ENCODE peak calls at places on chromosomes 6 and 20, in five cellular contexts. K, N, T, F and D are unnamed samples.

GRCh38 chr6:137764464-137764863 is 102.6 kb upstream of the TNFAIP3 start:
- DNase-seq in F (no peak), N (peak), T (no peak), K (peak), D (no peak)

GRCh38 chr6:106334646-106335448 is 9.3 kb upstream of the ATG5 start:
- DNase-seq in K (peak), F (peak), T (peak), N (peak), D (peak)

GRCh38 chr6:145668844-145669243 is 66.5 kb downstream of the EPM2A start:
- DNase-seq in N (no peak), F (no peak), K (no peak), T (no peak), D (no peak)

GRCh38 chr20:57570145-57570850 is 9.4 kb downstream of the PCK1 start:
- DNase-seq in K (no peak), N (no peak), T (no peak), F (no peak), D (no peak)

GRCh38 chr20:31663838-31664695 is 26.4 kb downstream of the COX4I2 start:
- DNase-seq in F (no peak), T (no peak), K (no peak), N (peak), D (no peak)

GRCh38 chr20:57210911-57211280 is 55.5 kb downstream of the BMP7 start:
- DNase-seq in F (no peak), N (no peak), T (no peak), K (no peak), D (no peak)

GRCh38 chr20:43915209-43916072 is 789 bp downstream of the TOX2 start:
- DNase-seq in N (no peak), K (peak), F (no peak), T (no peak), D (peak)

GRCh38 chr6:122995930-122996796 is at the start of gene CLVS2:
- DNase-seq in T (no peak), K (peak), N (no peak), F (no peak), D (peak)

GRCh38 chr20:63052571-63053429 is 46.0 kb upstream of the BHLHE23 start:
- DNase-seq in N (no peak), K (peak), F (no peak), T (no peak), D (peak)

GRCh38 chr6:13913226-13914001 is 11.3 kb upstream of the RNF182 start:
- DNase-seq in F (no peak), K (no peak), T (no peak), N (no peak), D (no peak)

GRCh38 chr6:64896939-64897338 is 810.1 kb downstream of the EYS start:
- DNase-seq in K (no peak), N (no peak), T (no peak), F (no peak), D (no peak)

GRCh38 chr6:169828176-169828575 is 76.8 kb downstream of the ERMARD start:
- DNase-seq in F (no peak), K (no peak), N (no peak), T (no peak), D (no peak)

GRCh38 chr6:111248789-111249188 is 161.5 kb downstream of the SLC16A10 start:
- DNase-seq in N (no peak), T (no peak), F (no peak), K (peak), D (no peak)

GRCh38 chr20:51062065-51062464 is 39.2 kb upstream of the KCNG1 start:
- DNase-seq in K (peak), F (no peak), N (no peak), T (no peak), D (no peak)

GRCh38 chr20:54048489-54048888 is 21.9 kb downstream of the BCAS1 start:
- DNase-seq in N (no peak), F (no peak), K (peak), T (no peak), D (no peak)

GRCh38 chr20:54047048-54047447 is 23.3 kb downstream of the BCAS1 start:
- DNase-seq in N (no peak), T (no peak), K (no peak), F (no peak), D (no peak)

GRCh38 chr20:54049156-54049555 is 21.2 kb downstream of the BCAS1 start:
- DNase-seq in N (no peak), T (no peak), K (peak), F (no peak), D (no peak)

GRCh38 chr20:54051019-54051418 is 19.4 kb downstream of the BCAS1 start:
- DNase-seq in F (no peak), T (no peak), N (no peak), K (no peak), D (no peak)

GRCh38 chr20:54047741-54048140 is 22.7 kb downstream of the BCAS1 start:
- DNase-seq in K (no peak), F (no peak), N (no peak), T (peak), D (no peak)
- TF ChIP-seq EZH2phosphoT487 in K (no peak), F (no peak), N (no peak), T (no peak), D (no peak)

GRCh38 chr6:11197175-11197535 is 35.3 kb downstream of the NEDD9 start:
- DNase-seq in T (no peak), F (no peak), N (no peak), K (peak), D (peak)
- H3K9ac ChIP-seq in T (no peak), F (no peak), N (no peak), K (no peak), D (no peak)

DNA sequence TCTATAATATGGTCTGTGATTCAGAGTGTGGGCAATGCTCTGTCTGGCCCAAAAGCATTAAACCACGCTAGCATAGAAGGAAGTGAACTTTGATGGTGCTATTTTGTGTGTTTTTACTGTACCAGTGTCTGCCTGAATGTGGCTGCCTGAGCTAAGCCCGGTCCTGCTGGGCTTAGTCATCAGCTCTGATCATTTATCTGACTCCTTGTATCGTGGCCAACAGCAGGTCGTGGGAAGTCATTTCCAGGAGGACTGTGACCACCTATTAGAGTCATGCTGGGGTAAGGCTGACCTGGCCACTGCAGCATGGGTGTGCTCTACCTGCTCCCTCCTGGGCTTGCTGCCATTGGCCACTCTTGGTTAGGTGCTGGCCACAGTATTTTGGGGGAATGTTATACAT is 239.1 kb upstream of the CEP162 start:
- DNase-seq in K (peak), F (peak), T (no peak), N (peak), D (no peak)
- TF ChIP-seq EZH2 in K (no peak), F (no peak), T (no peak), N (no peak), D (no peak)

DNA sequence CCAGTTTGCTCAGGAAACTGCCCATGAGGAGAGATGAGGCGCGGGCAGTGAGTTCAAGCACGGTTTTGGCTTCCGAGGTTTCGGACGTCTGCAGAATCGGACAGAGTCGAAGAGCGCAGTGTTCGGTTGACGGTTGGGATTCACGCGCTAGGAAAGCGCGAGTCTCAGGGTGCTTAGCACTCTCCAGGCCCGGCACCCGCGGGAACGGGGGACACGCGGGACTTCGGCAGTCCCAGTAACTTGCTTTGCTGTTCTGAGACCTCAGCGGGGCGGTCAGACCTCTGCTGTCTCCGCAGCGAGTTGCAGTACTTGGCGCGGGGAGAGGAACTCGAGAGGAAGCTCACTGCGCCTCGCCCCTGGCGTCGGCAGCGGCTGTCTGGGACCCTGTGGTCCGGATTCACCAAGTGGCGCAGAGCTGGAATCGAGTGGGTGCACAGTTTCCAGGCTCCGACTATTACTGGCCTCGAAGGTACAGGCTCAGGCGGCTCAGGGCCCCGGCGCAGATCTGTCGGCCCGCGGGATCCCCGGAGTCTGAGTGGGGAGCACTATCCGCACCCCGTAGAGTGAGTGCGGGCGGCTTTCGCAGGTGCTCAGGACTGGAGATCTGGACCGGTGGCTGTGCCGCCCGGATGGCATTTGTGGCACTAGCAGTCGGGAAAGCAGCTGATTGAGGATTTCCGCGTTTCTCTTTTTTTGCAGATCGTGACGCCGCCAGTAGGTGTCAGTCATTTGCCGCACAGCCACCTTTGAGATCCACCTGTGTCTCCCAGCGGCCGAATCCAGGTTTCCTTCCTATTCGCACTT is at the start of gene POM121L2:
- DNase-seq in F (no peak), T (peak), N (peak), K (peak), D (peak)
- TF ChIP-seq EZH2phosphoT487 in F (no peak), T (no peak), N (no peak), K (no peak), D (peak)

DNA sequence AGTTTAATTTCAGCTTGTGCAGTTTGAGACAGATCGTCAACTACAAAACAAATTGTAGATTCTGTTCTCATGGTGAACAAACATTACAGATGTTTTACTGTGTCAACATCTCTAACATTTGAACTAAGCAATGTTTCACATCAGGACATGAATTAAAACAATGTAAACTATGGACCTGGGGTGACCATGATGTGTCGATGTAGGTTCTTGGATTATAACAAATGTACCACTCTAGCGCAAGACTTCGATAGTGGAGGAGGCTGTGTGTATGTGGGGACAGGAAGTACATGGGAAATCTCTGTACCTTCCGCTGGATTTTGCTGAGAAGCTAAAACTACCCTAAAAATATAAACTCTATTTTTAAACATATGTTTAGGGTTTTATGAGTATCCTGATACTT is 17.1 kb downstream of the HIVEP2 start:
- DNase-seq in F (no peak), N (no peak), K (no peak), T (no peak), D (no peak)
- H3K9ac ChIP-seq in F (peak), N (peak), K (peak), T (no peak), D (no peak)

DNA sequence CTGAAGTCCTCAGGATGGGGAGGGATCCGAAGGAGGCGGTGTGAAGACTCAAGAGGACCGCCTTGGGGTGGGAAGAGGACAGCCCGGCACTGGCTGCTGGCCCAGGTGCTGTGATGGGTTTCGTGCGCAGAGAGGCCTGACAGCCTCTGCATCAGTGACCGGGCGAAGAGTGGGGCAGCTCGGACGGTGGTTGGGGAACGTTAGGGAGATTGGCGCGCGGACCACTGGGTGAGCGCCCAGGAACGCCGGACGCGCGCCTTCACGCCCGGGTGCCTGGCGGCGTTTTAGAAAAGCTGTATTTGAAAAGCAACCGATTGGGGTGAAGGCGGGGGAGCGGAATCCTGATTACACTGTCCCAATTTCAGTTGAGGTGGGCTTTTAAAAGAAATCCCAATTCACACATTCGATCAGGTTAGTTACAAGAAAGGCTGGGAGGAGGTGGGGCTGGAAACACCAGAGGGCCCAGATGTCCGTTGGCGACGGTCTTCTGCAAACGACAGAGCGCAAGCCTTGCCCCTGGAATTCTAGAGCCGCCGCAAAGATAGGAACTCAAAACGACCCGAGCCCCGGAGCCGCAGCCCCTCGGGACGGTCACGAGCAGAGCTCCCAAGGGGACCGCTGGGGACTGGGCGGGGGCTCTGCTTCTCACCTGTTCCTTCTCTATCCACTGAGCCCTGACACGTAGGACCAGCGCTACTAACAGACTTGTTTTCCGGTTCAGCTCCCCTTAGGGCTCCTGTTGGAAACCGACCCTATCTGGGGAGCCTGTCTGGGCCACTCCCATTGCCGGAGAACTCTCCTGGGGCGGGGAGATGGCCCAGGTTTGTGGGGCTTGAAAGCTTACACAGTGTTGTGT is 8.5 kb upstream of the TRIM40 start:
- DNase-seq in F (no peak), T (no peak), N (no peak), K (peak), D (peak)
- TF ChIP-seq EZH2 in F (no peak), T (no peak), N (no peak), K (no peak), D (peak)

GRCh38 chr6:232896-233640 is 59.2 kb upstream of the DUSP22 start:
- DNase-seq in T (no peak), K (no peak), N (no peak), F (no peak), D (no peak)
- TF ChIP-seq EZH2phosphoT487 in T (no peak), K (no peak), N (no peak), F (no peak), D (no peak)

DNA sequence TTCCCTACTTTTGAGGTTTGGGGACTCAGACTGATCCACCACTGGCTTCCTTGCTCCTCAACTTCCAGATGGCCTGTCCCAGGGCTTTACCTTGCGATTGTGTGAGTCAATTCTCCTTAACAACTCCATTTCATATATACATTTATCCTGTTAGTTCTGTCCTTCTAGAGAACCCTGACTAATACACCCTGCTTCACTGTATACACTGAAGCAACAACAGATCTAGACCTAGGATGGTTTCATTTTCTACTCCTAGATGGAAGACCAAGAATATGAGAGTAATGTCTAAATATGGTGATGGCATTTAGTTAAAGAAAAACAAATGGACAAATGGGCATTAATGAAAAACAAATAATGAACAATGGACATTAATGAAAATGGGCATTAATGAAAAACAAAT is 225.6 kb downstream of the LMBRD1 start:
- DNase-seq in N (no peak), F (no peak), T (no peak), K (no peak), D (no peak)
- H3K9ac ChIP-seq in N (no peak), F (no peak), T (no peak), K (no peak), D (no peak)

DNA sequence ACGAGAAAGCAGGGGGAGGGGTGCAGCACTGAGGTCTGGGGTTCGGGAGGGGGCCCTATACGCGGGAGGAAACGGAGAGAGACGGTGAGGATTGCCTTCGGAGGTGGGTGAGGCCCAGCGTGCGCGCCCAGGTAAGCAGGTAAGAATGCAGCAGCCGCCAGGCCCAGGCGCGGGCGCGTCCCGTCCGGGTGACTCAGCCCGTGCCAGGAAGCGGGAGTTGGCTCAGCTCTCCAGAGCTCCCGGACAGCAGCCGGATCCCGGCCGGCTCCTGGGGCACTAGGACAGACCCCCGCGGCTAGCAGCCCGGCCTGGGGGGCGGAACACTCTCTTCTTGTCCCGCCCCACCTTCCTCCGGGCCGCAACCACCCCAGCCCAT is 1.5 kb upstream of the MDFI start:
- DNase-seq in F (peak), T (no peak), K (no peak), N (peak), D (peak)
- TF ChIP-seq EZH2 in F (no peak), T (no peak), K (no peak), N (no peak), D (no peak)